ENCODE peak calls at places on chromosomes 12 and 14, in nine cellular contexts. T, Q, E, X, U, I, S, L and C are unnamed samples.

GRCh38 chr12:96193725-96194571 is at the start of gene ELK3:
- DNase-seq in U (peak; percentile 78), L (no peak), E (peak; percentile 73), T (peak; percentile 93), I (no peak), Q (no peak), S (peak; percentile 84), X (peak; percentile 61), C (peak; percentile 78)

GRCh38 chr12:130179191-130179590 is 16.9 kb downstream of the FZD10 start:
- DNase-seq in E (no peak), L (no peak), Q (no peak), X (no peak), U (no peak), I (no peak), T (no peak), S (peak; percentile 42), C (no peak)

GRCh38 chr12:1443421-1444141 is 150.8 kb downstream of the FBXL14 start:
- DNase-seq in Q (no peak), U (no peak), X (no peak), I (no peak), T (no peak), E (no peak), S (peak; percentile 65), L (no peak), C (no peak)

GRCh38 chr12:12681061-12681765 is 14.8 kb downstream of the GPR19 start:
- DNase-seq in S (no peak), T (no peak), U (no peak), X (no peak), I (no peak), Q (no peak), L (no peak), E (no peak), C (no peak)

GRCh38 chr12:1534708-1535107 is 59.7 kb downstream of the FBXL14 start:
- DNase-seq in U (peak; percentile 30), T (no peak), S (no peak), E (no peak), Q (no peak), L (no peak), I (no peak), X (no peak), C (no peak)

GRCh38 chr12:122981036-122981471 is 573 bp downstream of the ARL6IP4 start:
- DNase-seq in I (no peak), Q (no peak), T (no peak), U (no peak), L (no peak), X (peak; percentile 69), S (no peak), E (no peak), C (no peak)

GRCh38 chr14:35362441-35362840 is 42.1 kb downstream of the NFKBIA start:
- DNase-seq in I (no peak), E (no peak), S (no peak), T (no peak), Q (no peak), X (no peak), L (no peak), U (no peak), C (no peak)

GRCh38 chr14:30966415-30967363 is 58.8 kb upstream of the AP4S1 start:
- DNase-seq in X (no peak), I (no peak), U (no peak), E (no peak), L (no peak), T (no peak), S (no peak), Q (peak; percentile 86), C (no peak)

GRCh38 chr12:52020126-52020525 is 13.4 kb downstream of the TAMALIN start:
- DNase-seq in Q (no peak), S (no peak), I (no peak), X (no peak), T (no peak), E (no peak), L (no peak), U (no peak), C (no peak)

GRCh38 chr14:80959448-80960006 is 4.1 kb downstream of the TSHR start:
- DNase-seq in Q (no peak), U (peak; percentile 46), E (no peak), S (no peak), L (no peak), X (no peak), T (no peak), I (no peak), C (no peak)

GRCh38 chr14:28763914-28764848 is 2.4 kb upstream of the FOXG1 start:
- DNase-seq in U (no peak), Q (no peak), L (no peak), E (no peak), T (no peak), S (no peak), I (no peak), X (peak; percentile 55), C (no peak)

GRCh38 chr14:23352506-23353432 is at the start of gene SLC22A17:
- DNase-seq in X (peak; percentile 86), U (peak; percentile 69), T (peak; percentile 79), Q (peak; percentile 13), I (peak; percentile 85), E (peak; percentile 65), L (no peak), S (peak; percentile 94), C (peak; percentile 89)

GRCh38 chr12:103928736-103929050 is 1.5 kb upstream of the HSP90B1 start:
- DNase-seq in U (peak; percentile 70), X (no peak), S (no peak), I (no peak), L (no peak), T (peak; percentile 86), E (peak; percentile 33), Q (no peak), C (no peak)

GRCh38 chr12:67243260-67243659 is 25.9 kb upstream of the CAND1 start:
- DNase-seq in E (no peak), X (no peak), I (no peak), T (no peak), Q (no peak), U (no peak), S (no peak), L (no peak), C (no peak)
- TF ChIP-seq POLR2AphosphoS5 in E (no peak), X (no peak), I (no peak), T (no peak), Q (no peak), U (no peak), S (no peak), L (no peak), C (no peak)

GRCh38 chr14:49193365-49194050 is 392.7 kb downstream of the RPS29 start:
- DNase-seq in X (no peak), E (no peak), S (no peak), Q (no peak), I (no peak), U (no peak), L (no peak), T (no peak), C (no peak)
- H3K4me3 ChIP-seq in X (no peak overlapping the region), E (no peak overlapping the region), S (no peak overlapping the region), Q (no peak overlapping the region), I (no peak overlapping the region), U (no peak overlapping the region), L (no peak overlapping the region), T (no peak overlapping the region), C (no peak overlapping the region)

GRCh38 chr14:63192085-63192484 is 12.2 kb upstream of the RHOJ start:
- DNase-seq in S (no peak), Q (no peak), U (no peak), I (no peak), X (no peak), E (no peak), T (no peak), L (no peak), C (no peak)
- TF ChIP-seq POLR2AphosphoS5 in S (peak; percentile 12), Q (no peak), U (no peak), I (no peak), X (no peak), E (no peak), T (no peak), L (no peak), C (peak; percentile 9)

DNA sequence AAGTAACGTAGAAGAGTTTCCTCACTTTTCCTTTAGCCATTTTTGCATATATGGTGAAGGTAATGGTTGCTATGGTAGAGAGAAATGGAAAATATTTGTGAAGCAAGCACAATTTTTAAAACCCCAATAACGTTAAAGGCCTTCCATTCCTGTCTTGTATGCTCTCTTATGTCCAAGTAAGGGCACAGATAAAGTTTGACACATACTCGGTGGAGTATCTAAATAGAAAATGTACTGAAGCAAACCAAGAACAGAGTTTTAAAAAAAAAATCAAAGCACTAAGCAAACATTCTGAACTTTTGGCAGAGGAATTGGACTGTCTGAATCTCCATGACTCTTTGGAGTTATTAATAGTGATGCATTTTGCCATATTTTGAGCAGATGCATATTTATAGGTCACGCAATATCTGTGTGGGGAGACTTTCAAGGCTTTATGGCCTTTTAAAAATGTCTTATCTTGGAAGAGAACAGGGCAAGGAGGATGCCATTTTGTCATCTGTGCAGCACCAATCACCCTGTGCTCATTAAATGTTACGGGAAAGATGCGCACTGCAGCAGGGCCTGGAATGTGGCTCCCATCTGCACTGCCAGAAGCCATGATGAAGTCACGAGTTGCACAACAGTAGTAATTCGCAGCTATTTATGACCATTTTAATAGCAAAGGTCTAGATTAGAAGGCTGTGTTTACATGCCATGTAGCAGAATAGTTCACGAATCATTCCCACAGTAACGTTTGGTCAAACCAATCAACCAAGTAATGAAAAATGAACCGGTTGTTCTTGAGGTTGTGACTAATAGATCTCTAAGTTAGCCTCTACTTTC is 23.3 kb upstream of the AMIGO2 start:
- DNase-seq in E (no peak), I (no peak), U (no peak), Q (no peak), S (peak; percentile 87), L (no peak), X (no peak), T (no peak), C (no peak)
- H3K4me3 ChIP-seq in E (no peak overlapping the region), I (no peak overlapping the region), U (no peak overlapping the region), Q (no peak overlapping the region), S (no peak overlapping the region), L (no peak overlapping the region), X (no peak overlapping the region), T (no peak overlapping the region), C (no peak overlapping the region)

DNA sequence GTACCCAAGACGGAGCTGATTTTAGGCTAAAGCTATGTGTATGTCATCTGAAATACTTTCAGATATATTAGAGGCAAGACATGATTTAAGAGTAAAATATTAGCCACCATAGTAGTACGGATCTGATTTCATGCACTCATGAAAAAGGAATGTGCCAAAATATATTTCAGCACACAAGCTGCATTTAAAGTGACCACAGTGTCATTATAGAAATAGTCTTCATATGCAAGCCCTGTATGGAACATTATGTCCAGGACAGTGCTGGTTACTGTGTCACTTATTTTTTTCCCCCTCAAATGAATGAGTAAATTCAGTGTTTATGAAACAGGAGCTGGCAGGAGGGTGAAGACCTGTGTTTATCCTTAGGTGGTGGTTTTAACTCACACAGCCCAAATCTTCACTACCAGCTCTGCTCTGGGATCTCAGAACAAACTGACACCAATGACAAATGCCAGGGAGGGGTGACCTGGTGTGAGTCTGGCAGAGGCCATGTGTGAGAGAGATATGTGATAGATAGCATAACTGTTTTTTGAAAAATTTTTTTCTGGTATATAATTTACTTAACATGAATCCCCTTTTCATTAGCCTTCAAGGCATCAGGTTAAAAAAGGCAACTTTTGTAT is 51.7 kb downstream of the SLC38A4 start:
- DNase-seq in E (no peak), Q (no peak), U (no peak), I (no peak), L (no peak), X (no peak), T (no peak), S (no peak), C (no peak)
- TF ChIP-seq POLR2AphosphoS5 in E (no peak), Q (no peak), U (no peak), I (no peak), L (no peak), X (no peak), T (no peak), S (no peak), C (no peak)

GRCh38 chr12:14239935-14240872 is 125.3 kb upstream of the ATF7IP start:
- DNase-seq in U (peak; percentile 50), T (no peak), I (no peak), X (peak; percentile 52), L (no peak), Q (no peak), S (no peak), E (no peak), C (no peak)
- H3K4me3 ChIP-seq in U (no peak overlapping the region), T (peak overlapping the region; percentile 17), I (peak overlapping the region; percentile 12), X (peak overlapping the region; percentile 26), L (peak overlapping the region; percentile 35), Q (no peak overlapping the region), S (peak overlapping the region; percentile 4), E (peak overlapping the region; percentile 15), C (no peak overlapping the region)